ENCODE peak calls at places on chromosomes 7 and 10, in four cellular contexts. B is breast epithelium, U is AG04450, H is pancreas. M is an unnamed sample. For H3K9me3 and H3K27me3, the result is how much of the 10 kb centered on the place peaks cover.

GRCh38 chr10:5945561-5946418 is 31.6 kb downstream of the IL15RA start:
- DNase-seq in B (no peak), U (peak), H (peak), M (no peak)

GRCh38 chr10:71747808-71748523 is 25.4 kb downstream of the VSIR start:
- DNase-seq in B (no peak), U (no peak), H (no peak), M (no peak)

GRCh38 chr7:138739859-138740258 is 38.7 kb upstream of the SVOPL start:
- DNase-seq in B (no peak), U (no peak), H (no peak), M (no peak)

GRCh38 chr10:48490576-48491345 is 114.1 kb downstream of the ARHGAP22 start:
- DNase-seq in B (no peak), U (no peak), H (no peak), M (no peak)

GRCh38 chr7:117220836-117221235 is 102.0 kb downstream of the WNT2 start:
- DNase-seq in B (no peak), U (no peak), H (no peak), M (no peak)

GRCh38 chr10:61000769-61001730 is 57.1 kb upstream of the RHOBTB1 start:
- DNase-seq in B (peak), U (no peak), H (peak), M (no peak)

GRCh38 chr7:44881066-44881600 is 4.2 kb downstream of the PURB start:
- DNase-seq in B (no peak), U (no peak), H (no peak), M (no peak)

GRCh38 chr10:27558612-27559020 is 54.5 kb downstream of the RAB18 start:
- DNase-seq in B (no peak), U (peak), H (peak), M (peak)

GRCh38 chr10:5963071-5963470 is 14.3 kb downstream of the IL15RA start:
- DNase-seq in B (peak), U (no peak), H (no peak), M (no peak)

GRCh38 chr10:2887391-2888070 is 179.8 kb upstream of the PFKP start:
- DNase-seq in B (no peak), U (no peak), H (no peak), M (no peak)
- TF ChIP-seq CTCF in B (no peak), U (no peak), H (no peak), M (no peak)

DNA sequence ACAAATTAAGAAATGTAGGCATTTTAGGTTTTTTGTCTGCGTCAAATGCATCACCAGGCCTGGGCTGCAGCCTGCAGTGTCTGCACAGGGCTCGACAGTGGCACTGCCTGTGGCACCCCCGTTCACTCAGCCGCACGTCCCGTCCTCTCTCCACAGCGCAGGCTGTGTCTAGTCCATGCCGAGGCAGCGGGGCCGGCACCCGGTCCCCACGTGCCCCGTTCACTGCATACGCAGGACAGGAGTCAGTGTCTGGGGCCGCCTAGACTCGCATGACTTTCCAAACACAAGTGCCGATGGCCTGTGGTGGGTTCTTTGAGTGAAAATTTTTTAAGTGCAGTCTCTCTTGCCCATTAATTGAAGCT is 446.4 kb downstream of the PTPRN2 start:
- DNase-seq in B (no peak), U (no peak), H (no peak), M (no peak)
- H3K9me3 ChIP-seq in B (under half), U (half or more), H (under half), M (under half)

GRCh38 chr10:117551322-117552155 is 9.0 kb downstream of the EMX2 start:
- DNase-seq in B (no peak), U (no peak), H (no peak), M (no peak)

GRCh38 chr10:117553171-117553814 is 10.7 kb downstream of the EMX2 start:
- DNase-seq in B (no peak), U (no peak), H (no peak), M (no peak)

GRCh38 chr10:117550599-117551321 is 8.2 kb downstream of the EMX2 start:
- DNase-seq in B (no peak), U (no peak), H (no peak), M (no peak)

GRCh38 chr10:117552759-117553158 is 10.2 kb downstream of the EMX2 start:
- DNase-seq in B (no peak), U (no peak), H (no peak), M (no peak)

DNA sequence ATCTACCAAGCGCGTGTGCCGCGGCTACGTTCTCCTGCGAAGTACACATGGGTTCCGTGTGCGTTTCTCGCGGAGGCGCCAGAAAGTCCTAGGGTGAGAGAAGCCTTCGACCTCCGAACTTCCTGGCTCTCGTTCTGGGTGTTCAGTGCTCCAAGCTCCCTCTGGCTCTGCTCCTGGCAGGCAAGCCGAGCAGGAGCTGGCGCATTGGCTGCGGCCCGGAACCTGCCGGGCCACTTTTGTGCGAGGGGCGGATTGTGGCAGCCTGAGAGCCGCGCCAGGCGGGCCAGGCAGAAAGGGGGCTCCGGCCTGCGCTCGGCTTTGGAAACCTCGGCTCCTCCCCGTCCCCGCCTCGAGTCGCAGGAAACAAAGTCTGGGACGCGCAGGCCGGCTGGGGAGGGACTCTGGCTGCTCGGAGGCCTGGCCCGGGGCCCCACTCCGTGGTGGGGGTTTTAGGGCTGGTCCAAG is 9.6 kb downstream of the EMX2 start:
- DNase-seq in B (no peak), U (no peak), H (no peak), M (no peak)
- H3K27me3 ChIP-seq in B (under half), U (half or more), H (under half), M (half or more)

DNA sequence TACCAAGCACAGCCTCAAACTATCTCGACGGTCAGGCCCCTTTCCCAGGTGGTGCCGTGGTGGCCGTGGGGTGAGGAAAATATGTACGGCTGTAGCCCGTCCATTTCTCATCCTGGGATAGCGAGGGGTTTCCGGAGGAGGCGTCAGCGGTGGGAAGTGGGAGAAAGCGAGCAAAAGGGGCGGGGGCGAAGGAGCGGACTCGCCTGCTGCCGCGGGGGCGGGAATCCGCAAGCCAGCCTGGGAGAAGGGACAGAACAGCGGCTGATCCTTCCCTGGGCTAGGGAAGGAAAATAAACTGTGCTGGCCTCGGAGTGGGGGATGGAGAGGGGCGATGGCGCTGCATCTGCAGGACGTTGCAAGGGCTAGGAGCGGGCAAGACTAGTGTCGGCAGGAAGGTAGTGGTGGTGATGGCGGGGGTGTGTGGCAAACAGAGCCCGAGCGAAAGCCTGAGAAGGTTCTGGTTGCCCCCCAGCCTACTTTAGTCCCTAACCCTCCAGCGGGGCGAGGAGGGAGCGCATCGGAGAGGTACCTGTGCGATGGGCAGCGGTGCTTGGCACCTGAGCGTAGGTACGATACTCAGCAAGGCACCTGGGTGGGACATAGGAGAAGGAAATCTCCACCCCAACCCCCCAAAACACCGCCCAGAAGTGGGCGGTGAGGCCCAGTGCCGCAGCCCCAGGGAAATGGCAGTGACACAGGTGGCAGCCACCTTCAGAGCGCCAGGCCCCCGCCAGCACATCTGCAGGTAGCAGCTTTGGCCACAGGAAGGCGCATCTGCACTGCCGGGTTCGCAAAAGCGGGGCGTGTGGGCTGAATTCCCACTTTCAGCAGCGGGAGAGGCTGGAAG is 49.9 kb upstream of the STEAP1B start:
- DNase-seq in B (no peak), U (no peak), H (peak), M (no peak)
- TF ChIP-seq CTCF in B (no peak), U (peak), H (peak), M (no peak)

DNA sequence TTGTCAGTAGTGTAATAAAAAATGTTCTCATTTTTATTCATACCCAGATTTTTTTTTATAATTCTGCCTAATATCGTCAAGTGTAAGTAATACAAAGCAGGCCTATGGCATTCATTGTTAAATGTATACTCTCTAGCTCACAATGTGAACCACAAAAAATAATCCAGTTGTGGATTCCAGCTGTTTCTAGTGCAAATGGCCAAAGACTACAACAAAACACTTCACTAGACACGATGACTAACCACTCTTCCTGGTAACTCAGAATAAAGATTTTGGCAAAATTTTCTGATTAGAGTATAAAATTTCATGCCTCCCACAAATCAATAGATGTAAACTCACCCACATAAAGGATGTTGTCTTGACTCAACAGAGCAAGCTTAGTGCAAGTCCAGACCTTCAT is 396.6 kb downstream of the DGKB start:
- DNase-seq in B (no peak), U (no peak), H (no peak), M (no peak)
- H3K9me3 ChIP-seq in B (under half), U (under half), H (under half), M (under half)

M was measured in CD4-positive, alpha-beta T cell.